ENCODE peak calls at places on chromosomes 3 and 15, in six cellular contexts. One of them, this sample, is unnamed. For H3K36me3, the result is how much of the 10 kb centered on the place peaks cover.

GRCh38 chr15:63530235-63530634 is 25.8 kb downstream of the USP3 start:
- DNase-seq in ascending aorta: no peak
- DNase-seq in uterus: no peak
- DNase-seq in right atrium auricular region: no peak
- DNase-seq in mammary epithelial cell: no peak
- DNase-seq in pancreas: no peak
- DNase-seq in this sample: no peak

GRCh38 chr15:95559875-95560394 is 770.6 kb upstream of the NR2F2 start:
- DNase-seq in ascending aorta: no peak
- DNase-seq in uterus: peak
- DNase-seq in right atrium auricular region: peak
- DNase-seq in mammary epithelial cell: peak
- DNase-seq in pancreas: no peak
- DNase-seq in this sample: no peak

GRCh38 chr3:130748520-130748919 is 1.9 kb upstream of the PIK3R4 start:
- DNase-seq in ascending aorta: no peak
- DNase-seq in uterus: no peak
- DNase-seq in right atrium auricular region: no peak
- DNase-seq in mammary epithelial cell: no peak
- DNase-seq in pancreas: no peak
- DNase-seq in this sample: no peak

GRCh38 chr3:194572944-194573491 is 60.2 kb downstream of the TMEM44 start:
- DNase-seq in ascending aorta: no peak
- DNase-seq in uterus: no peak
- DNase-seq in right atrium auricular region: no peak
- DNase-seq in mammary epithelial cell: peak
- DNase-seq in pancreas: no peak
- DNase-seq in this sample: no peak

GRCh38 chr3:148861277-148861869 is 3.7 kb upstream of the CPA3 start:
- DNase-seq in ascending aorta: no peak
- DNase-seq in uterus: no peak
- DNase-seq in right atrium auricular region: no peak
- DNase-seq in mammary epithelial cell: peak
- DNase-seq in pancreas: no peak
- DNase-seq in this sample: no peak

GRCh38 chr15:35141743-35142356 is 56.8 kb upstream of the NANOGP8 start:
- DNase-seq in ascending aorta: no peak
- DNase-seq in uterus: peak
- DNase-seq in right atrium auricular region: no peak
- DNase-seq in mammary epithelial cell: peak
- DNase-seq in pancreas: no peak
- DNase-seq in this sample: no peak

GRCh38 chr15:78044407-78045155 is 32.9 kb downstream of the TBC1D2B start:
- DNase-seq in ascending aorta: no peak
- DNase-seq in uterus: no peak
- DNase-seq in right atrium auricular region: no peak
- DNase-seq in mammary epithelial cell: no peak
- DNase-seq in pancreas: no peak
- DNase-seq in this sample: no peak

GRCh38 chr15:45664451-45664850 is 29.6 kb downstream of the SQOR start:
- DNase-seq in ascending aorta: no peak
- DNase-seq in uterus: no peak
- DNase-seq in right atrium auricular region: no peak
- DNase-seq in mammary epithelial cell: no peak
- DNase-seq in pancreas: no peak
- DNase-seq in this sample: no peak

GRCh38 chr3:33544126-33544525 is 103.9 kb upstream of the UBP1 start:
- DNase-seq in ascending aorta: no peak
- DNase-seq in uterus: no peak
- DNase-seq in right atrium auricular region: no peak
- DNase-seq in mammary epithelial cell: no peak
- DNase-seq in pancreas: no peak
- DNase-seq in this sample: no peak

GRCh38 chr15:73560501-73561117 is 72.6 kb downstream of the NPTN start:
- DNase-seq in ascending aorta: no peak
- DNase-seq in uterus: no peak
- DNase-seq in right atrium auricular region: no peak
- DNase-seq in mammary epithelial cell: peak
- DNase-seq in pancreas: no peak
- DNase-seq in this sample: peak

GRCh38 chr3:164418426-164418825 is 659.9 kb downstream of the SI start:
- DNase-seq in ascending aorta: no peak
- DNase-seq in uterus: no peak
- DNase-seq in right atrium auricular region: no peak
- DNase-seq in mammary epithelial cell: no peak
- DNase-seq in pancreas: no peak
- DNase-seq in this sample: no peak

GRCh38 chr3:157531771-157532170 is 28.6 kb upstream of the VEPH1 start:
- DNase-seq in ascending aorta: no peak
- DNase-seq in uterus: no peak
- DNase-seq in right atrium auricular region: no peak
- DNase-seq in mammary epithelial cell: no peak
- DNase-seq in pancreas: no peak
- DNase-seq in this sample: no peak

GRCh38 chr3:18633002-18633401 is 207.9 kb upstream of the SATB1 start:
- DNase-seq in ascending aorta: no peak
- DNase-seq in uterus: no peak
- DNase-seq in right atrium auricular region: no peak
- DNase-seq in mammary epithelial cell: no peak
- DNase-seq in pancreas: no peak
- DNase-seq in this sample: no peak

GRCh38 chr3:73427018-73427750 is 197.6 kb downstream of the PDZRN3 start:
- DNase-seq in ascending aorta: no peak
- DNase-seq in uterus: no peak
- DNase-seq in right atrium auricular region: no peak
- DNase-seq in mammary epithelial cell: no peak
- DNase-seq in pancreas: no peak
- DNase-seq in this sample: no peak

GRCh38 chr3:81743096-81744025 is 18.1 kb downstream of the GBE1 start:
- DNase-seq in ascending aorta: no peak
- DNase-seq in uterus: peak
- DNase-seq in right atrium auricular region: no peak
- DNase-seq in mammary epithelial cell: peak
- DNase-seq in pancreas: peak
- DNase-seq in this sample: no peak

GRCh38 chr3:60391292-60391691 is 860.0 kb downstream of the FHIT start:
- DNase-seq in ascending aorta: no peak
- DNase-seq in uterus: no peak
- DNase-seq in right atrium auricular region: no peak
- DNase-seq in mammary epithelial cell: no peak
- DNase-seq in pancreas: no peak
- DNase-seq in this sample: no peak

GRCh38 chr3:133753779-133754164 is 7.6 kb downstream of the TF start:
- DNase-seq in ascending aorta: no peak
- DNase-seq in uterus: no peak
- DNase-seq in right atrium auricular region: no peak
- DNase-seq in mammary epithelial cell: no peak
- DNase-seq in pancreas: no peak
- DNase-seq in this sample: no peak

GRCh38 chr3:197597335-197597734 is 41.6 kb upstream of the BDH1 start:
- DNase-seq in ascending aorta: no peak
- DNase-seq in uterus: no peak
- DNase-seq in right atrium auricular region: peak
- DNase-seq in mammary epithelial cell: no peak
- DNase-seq in pancreas: no peak
- DNase-seq in this sample: no peak

GRCh38 chr3:139659511-139659910 is 18.3 kb downstream of the NMNAT3 start:
- DNase-seq in ascending aorta: no peak
- DNase-seq in uterus: no peak
- DNase-seq in right atrium auricular region: no peak
- DNase-seq in mammary epithelial cell: no peak
- DNase-seq in pancreas: no peak
- DNase-seq in this sample: no peak

GRCh38 chr3:130276203-130276803 is 69.2 kb upstream of the COL6A5 start:
- DNase-seq in ascending aorta: no peak
- DNase-seq in uterus: no peak
- DNase-seq in right atrium auricular region: no peak
- DNase-seq in mammary epithelial cell: peak
- DNase-seq in pancreas: no peak
- DNase-seq in this sample: no peak

GRCh38 chr3:52154135-52155094 is at the start of gene POC1A:
- DNase-seq in ascending aorta: peak
- DNase-seq in uterus: peak
- DNase-seq in right atrium auricular region: peak
- DNase-seq in mammary epithelial cell: peak
- DNase-seq in pancreas: peak
- DNase-seq in this sample: peak
- TF ChIP-seq CTCF in ascending aorta: peak
- TF ChIP-seq CTCF in uterus: peak
- TF ChIP-seq CTCF in right atrium auricular region: peak
- TF ChIP-seq CTCF in mammary epithelial cell: no peak
- TF ChIP-seq CTCF in pancreas: peak
- TF ChIP-seq CTCF in this sample: no peak

DNA sequence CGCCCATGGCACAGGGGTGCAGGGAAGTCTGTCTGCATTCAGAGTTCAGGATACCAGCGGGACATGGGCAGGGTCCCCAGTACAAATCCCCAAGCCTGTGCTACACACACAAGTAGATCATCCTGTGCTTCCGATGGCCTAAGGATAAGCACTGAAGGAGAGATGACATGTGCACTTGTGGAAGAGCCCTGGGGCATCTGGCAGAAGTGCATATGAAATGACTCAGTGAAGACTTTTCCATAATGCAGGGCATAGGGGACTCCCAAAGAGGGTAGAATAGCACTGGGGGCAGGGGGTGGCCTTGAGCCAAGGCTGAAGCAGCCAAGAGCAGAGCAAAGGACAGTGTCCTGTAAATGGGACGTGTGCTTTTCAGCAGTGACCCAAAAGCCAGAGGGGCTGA is 22.9 kb downstream of the ADAMTS17 start:
- DNase-seq in ascending aorta: no peak
- DNase-seq in uterus: no peak
- DNase-seq in right atrium auricular region: no peak
- DNase-seq in mammary epithelial cell: no peak
- DNase-seq in pancreas: no peak
- DNase-seq in this sample: no peak
- H3K4me3 ChIP-seq in ascending aorta: no peak
- H3K4me3 ChIP-seq in uterus: no peak
- H3K4me3 ChIP-seq in right atrium auricular region: no peak
- H3K4me3 ChIP-seq in mammary epithelial cell: no peak
- H3K4me3 ChIP-seq in pancreas: no peak
- H3K4me3 ChIP-seq in this sample: no peak

GRCh38 chr3:52685705-52686691 is at the start of the genes GNL3 and PBRM1:
- DNase-seq in ascending aorta: peak
- DNase-seq in uterus: peak
- DNase-seq in right atrium auricular region: peak
- DNase-seq in mammary epithelial cell: peak
- DNase-seq in pancreas: peak
- DNase-seq in this sample: peak
- H3K36me3 ChIP-seq in ascending aorta: under half
- H3K36me3 ChIP-seq in uterus: under half
- H3K36me3 ChIP-seq in right atrium auricular region: under half
- H3K36me3 ChIP-seq in mammary epithelial cell: under half
- H3K36me3 ChIP-seq in pancreas: under half
- H3K36me3 ChIP-seq in this sample: under half

GRCh38 chr3:119352863-119353527 is 58.8 kb downstream of the ARHGAP31 start:
- DNase-seq in ascending aorta: no peak
- DNase-seq in uterus: no peak
- DNase-seq in right atrium auricular region: no peak
- DNase-seq in mammary epithelial cell: peak
- DNase-seq in pancreas: no peak
- DNase-seq in this sample: no peak
- TF ChIP-seq CTCF in ascending aorta: peak
- TF ChIP-seq CTCF in uterus: peak
- TF ChIP-seq CTCF in right atrium auricular region: no peak
- TF ChIP-seq CTCF in mammary epithelial cell: peak
- TF ChIP-seq CTCF in pancreas: no peak
- TF ChIP-seq CTCF in this sample: peak

DNA sequence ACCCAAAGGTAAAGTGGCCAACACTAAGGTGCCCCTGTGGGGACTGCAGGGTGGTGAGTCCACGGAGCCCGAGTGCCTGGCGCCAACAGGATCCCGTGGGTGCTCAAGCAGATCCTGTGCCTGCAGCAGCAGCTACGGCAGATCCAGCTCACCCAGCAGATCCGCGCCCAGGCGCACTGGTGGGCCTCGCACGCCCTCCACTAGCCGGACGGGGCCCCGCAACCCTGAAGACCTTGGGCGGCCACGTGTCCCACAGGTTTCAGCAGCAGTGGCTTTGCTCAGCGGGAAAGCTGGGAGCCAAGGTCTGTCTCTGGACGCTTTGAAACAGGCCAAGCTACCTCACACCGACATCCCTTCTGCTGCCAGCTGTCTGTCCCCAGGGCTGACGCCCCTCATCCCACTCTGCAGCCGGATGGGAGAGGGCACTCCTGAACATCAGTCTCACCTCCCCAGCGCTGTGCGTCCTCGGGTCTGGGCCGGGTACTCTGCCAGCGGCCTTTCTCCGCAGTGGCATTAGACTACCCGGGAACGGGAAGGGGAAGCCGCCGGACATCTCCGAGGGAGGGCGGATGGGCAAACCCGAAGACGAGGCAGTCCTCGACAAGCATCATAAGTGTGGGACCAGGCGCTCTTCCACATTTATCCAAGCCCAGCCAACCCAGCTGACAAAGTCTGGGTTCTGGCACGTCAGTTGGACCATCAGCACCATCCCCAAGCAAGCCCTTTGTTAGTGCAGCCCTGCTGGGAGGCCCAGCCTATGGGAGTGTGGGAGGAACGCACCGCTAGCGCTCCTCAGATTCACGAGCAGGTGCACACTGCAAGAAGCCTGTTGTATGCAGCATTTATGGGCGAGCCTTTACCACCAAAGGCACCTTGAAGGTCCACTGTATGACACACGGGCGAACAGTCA is 212.6 kb upstream of the UBE2E2 start:
- DNase-seq in ascending aorta: no peak
- DNase-seq in uterus: no peak
- DNase-seq in right atrium auricular region: no peak
- DNase-seq in mammary epithelial cell: no peak
- DNase-seq in pancreas: no peak
- DNase-seq in this sample: peak
- H3K4me3 ChIP-seq in ascending aorta: no peak
- H3K4me3 ChIP-seq in uterus: no peak
- H3K4me3 ChIP-seq in right atrium auricular region: no peak
- H3K4me3 ChIP-seq in mammary epithelial cell: no peak
- H3K4me3 ChIP-seq in pancreas: no peak
- H3K4me3 ChIP-seq in this sample: no peak